ENCODE peak calls at places on chromosomes 16 and 17, in six cellular contexts. O, L, C, E, T and K are unnamed samples.

GRCh38 chr16:83054302-83054701 is 427.5 kb downstream of the CDH13 start:
- DNase-seq in O (no peak), L (no peak), C (no peak), E (no peak), T (no peak), K (no peak)

GRCh38 chr17:19023209-19023999 is 18.8 kb upstream of the FAM83G start:
- DNase-seq in O (no peak), L (no peak), C (no peak), E (no peak), T (no peak), K (no peak)

GRCh38 chr17:60106377-60107059 is 27.8 kb upstream of the HEATR6 start:
- DNase-seq in O (no peak), L (no peak), C (no peak), E (peak), T (no peak), K (no peak)

GRCh38 chr16:51839697-51840462 is 688.8 kb upstream of the SALL1 start:
- DNase-seq in O (no peak), L (no peak), C (no peak), E (no peak), T (no peak), K (no peak)

GRCh38 chr17:48491527-48492273 is 39.1 kb downstream of the HOXB1 start:
- DNase-seq in O (no peak), L (no peak), C (no peak), E (no peak), T (no peak), K (no peak)

GRCh38 chr17:66988069-66988798 is 23.7 kb downstream of the CACNG4 start:
- DNase-seq in O (no peak), L (no peak), C (no peak), E (no peak), T (no peak), K (no peak)

GRCh38 chr16:46962629-46963028 is 10.8 kb downstream of the DNAJA2 start:
- DNase-seq in O (no peak), L (no peak), C (no peak), E (no peak), T (no peak), K (no peak)

GRCh38 chr17:57672205-57672632 is 72.9 kb downstream of the CCDC182 start:
- DNase-seq in O (no peak), L (peak), C (no peak), E (peak), T (no peak), K (no peak)

GRCh38 chr17:50423553-50424159 is 2.4 kb upstream of the ACSF2 start:
- DNase-seq in O (no peak), L (no peak), C (no peak), E (peak), T (no peak), K (no peak)

GRCh38 chr17:73650147-73650546 is 5.9 kb upstream of the SDK2 start:
- DNase-seq in O (no peak), L (peak), C (no peak), E (no peak), T (no peak), K (no peak)
- TF ChIP-seq CTCF in O (peak), L (peak), C (peak), E (no peak), T (no peak), K (peak)

GRCh38 chr16:2603165-2604015 is 65.6 kb downstream of the PDPK1 start:
- DNase-seq in O (peak), L (peak), C (peak), E (peak), T (peak), K (peak)
- TF ChIP-seq CTCF in O (no peak), L (no peak), C (no peak), E (no peak), T (no peak), K (no peak)

GRCh38 chr17:82614095-82614631 is 34.1 kb downstream of the WDR45B start:
- DNase-seq in O (no peak), L (no peak), C (no peak), E (no peak), T (no peak), K (no peak)

GRCh38 chr17:82616021-82616703 is 32.1 kb downstream of the WDR45B start:
- DNase-seq in O (no peak), L (no peak), C (no peak), E (no peak), T (no peak), K (no peak)

GRCh38 chr17:82619211-82619610 is 29.0 kb downstream of the WDR45B start:
- DNase-seq in O (no peak), L (no peak), C (no peak), E (no peak), T (no peak), K (no peak)

GRCh38 chr17:82613283-82614094 is 34.8 kb downstream of the WDR45B start:
- DNase-seq in O (no peak), L (no peak), C (no peak), E (no peak), T (no peak), K (no peak)

DNA sequence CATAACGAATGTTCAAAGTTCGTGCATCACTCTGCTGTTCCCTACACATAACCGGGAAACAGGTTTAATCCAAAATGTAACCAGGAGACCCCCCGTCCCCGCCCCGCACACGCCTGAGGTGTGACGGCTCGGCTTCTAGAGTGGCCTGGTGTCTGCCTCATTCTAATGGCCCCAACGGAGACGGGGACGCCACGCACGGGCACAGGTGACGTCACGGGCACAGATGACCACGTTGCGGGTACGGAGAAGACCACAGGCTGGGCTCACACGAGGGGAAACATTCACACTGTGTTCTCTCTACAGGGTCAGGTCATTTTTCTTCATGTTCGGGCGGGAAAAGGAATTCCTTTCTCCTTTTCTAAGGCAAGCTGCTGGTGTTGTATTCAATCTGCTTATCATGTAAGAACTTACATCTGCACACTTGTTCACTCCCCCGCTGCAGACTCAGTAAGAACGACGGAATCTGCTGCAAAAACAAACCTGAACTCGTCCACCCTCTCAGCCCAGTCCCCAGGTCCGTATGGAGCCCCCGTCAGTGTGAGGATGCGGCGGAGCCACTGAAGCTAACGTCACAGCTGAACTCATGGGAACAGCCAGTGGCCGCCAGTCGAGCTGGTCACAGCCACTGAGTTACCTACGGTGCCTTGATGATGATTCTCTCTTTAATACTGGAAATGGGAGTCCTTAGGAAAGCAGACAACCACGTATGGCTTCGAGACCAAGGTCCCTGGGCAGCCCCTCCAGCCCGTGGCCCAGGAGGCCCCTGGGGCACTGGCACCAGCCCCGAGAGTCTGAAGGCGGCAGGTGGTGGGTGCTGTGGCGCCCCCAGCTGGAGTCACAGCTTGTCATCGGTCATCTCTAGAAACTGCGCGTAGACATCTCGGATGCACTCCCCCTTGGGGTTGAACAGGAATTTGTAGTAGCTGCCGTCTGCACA is 32.9 kb downstream of the WDR45B start:
- DNase-seq in O (no peak), L (no peak), C (no peak), E (no peak), T (no peak), K (no peak)
- TF ChIP-seq CTCF in O (no peak), L (no peak), C (no peak), E (no peak), T (no peak), K (no peak)

GRCh38 chr16:77912617-77913016 is 109.7 kb upstream of the CLEC3A start:
- DNase-seq in O (no peak), L (no peak), C (no peak), E (no peak), T (no peak), K (no peak)
- TF ChIP-seq CTCF in O (peak), L (no peak), C (peak), E (no peak), T (no peak), K (no peak)

GRCh38 chr16:2473425-2473926 is 1.5 kb upstream of the TBC1D24 start:
- DNase-seq in O (no peak), L (no peak), C (no peak), E (no peak), T (no peak), K (no peak)

GRCh38 chr16:2472885-2473284 is 1.8 kb downstream of the NTN3 start:
- DNase-seq in O (no peak), L (no peak), C (no peak), E (no peak), T (no peak), K (no peak)

GRCh38 chr16:2475413-2476344 is 752 bp downstream of the TBC1D24 start:
- DNase-seq in O (no peak), L (no peak), C (no peak), E (no peak), T (no peak), K (no peak)

GRCh38 chr16:2474877-2475412 is at the start of gene TBC1D24:
- DNase-seq in O (no peak), L (peak), C (peak), E (peak), T (no peak), K (peak)

GRCh38 chr16:2473999-2474876 is 689 bp upstream of the TBC1D24 start:
- DNase-seq in O (no peak), L (no peak), C (peak), E (peak), T (no peak), K (no peak)
- TF ChIP-seq CTCF in O (peak), L (peak), C (no peak), E (no peak), T (peak), K (peak)

DNA sequence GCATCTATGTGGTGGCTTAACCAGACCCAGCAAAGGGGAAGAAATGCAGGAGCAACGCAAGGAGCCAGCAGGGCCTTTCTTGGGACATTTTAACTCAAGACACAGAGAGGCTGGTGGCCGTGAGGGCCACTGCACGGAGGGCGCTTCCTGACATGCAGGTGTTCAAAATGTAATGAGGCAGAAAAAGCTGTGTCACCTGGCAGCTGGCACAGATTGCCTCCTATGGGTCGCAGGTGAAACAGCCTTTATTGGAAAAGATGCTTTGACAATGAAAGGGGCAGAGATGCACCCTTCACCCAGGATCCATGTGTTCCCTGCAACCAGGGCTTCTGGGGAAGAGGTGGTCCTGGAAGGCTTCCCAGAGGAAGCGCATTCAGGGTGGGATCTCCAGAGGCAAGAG is 219.3 kb downstream of the XYLT1 start:
- DNase-seq in O (no peak), L (no peak), C (no peak), E (no peak), T (no peak), K (no peak)
- TF ChIP-seq CTCF in O (peak), L (no peak), C (peak), E (no peak), T (no peak), K (no peak)

GRCh38 chr17:4956493-4957061 is 5.7 kb downstream of the ENO3 start:
- DNase-seq in O (no peak), L (no peak), C (no peak), E (no peak), T (no peak), K (no peak)
- TF ChIP-seq CTCF in O (peak), L (no peak), C (peak), E (peak), T (no peak), K (no peak)

DNA sequence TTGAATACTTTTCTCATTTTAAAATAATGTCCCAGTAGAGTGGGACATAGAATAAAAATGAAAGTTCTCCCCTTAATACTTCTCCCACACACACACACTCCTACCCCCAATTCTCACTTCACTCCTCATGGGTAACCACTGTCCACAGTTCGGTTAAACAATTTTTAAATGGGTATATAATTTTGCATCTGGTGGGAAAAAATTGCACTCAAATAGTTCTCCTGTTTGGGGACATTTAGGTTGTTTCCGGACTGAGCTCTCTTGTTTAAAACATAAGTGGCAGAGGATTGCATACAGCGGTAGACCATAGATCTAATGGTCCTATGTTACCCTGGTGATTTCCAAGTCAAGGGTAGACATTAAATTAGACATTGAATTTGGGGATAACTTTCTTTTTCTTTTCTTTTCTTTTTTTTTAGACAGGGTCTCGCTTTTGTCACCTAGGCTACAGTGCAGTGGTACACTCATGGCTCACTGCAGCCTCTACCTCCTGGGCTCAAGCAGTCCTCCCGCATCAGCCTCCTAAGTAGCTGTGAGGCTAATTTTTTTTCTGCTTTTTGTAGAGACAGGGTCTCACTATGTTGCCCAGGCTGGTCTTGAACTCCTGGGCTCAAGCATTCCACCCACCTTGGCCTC is 138.3 kb downstream of the SOCS1 start:
- DNase-seq in O (no peak), L (no peak), C (no peak), E (no peak), T (no peak), K (no peak)
- TF ChIP-seq CTCF in O (no peak), L (no peak), C (no peak), E (no peak), T (no peak), K (no peak)

GRCh38 chr17:81397314-81398169 is 2.3 kb downstream of the BAHCC1 start:
- DNase-seq in O (no peak), L (no peak), C (no peak), E (peak), T (no peak), K (no peak)
- TF ChIP-seq CTCF in O (no peak), L (peak), C (no peak), E (peak), T (peak), K (no peak)